ENCODE peak calls at places on chromosome 10, in nine cellular contexts. B is OCI-LY7; K is heart right ventricle; V is CD8-positive, alpha-beta T cell; M is adrenal gland; N is adipocyte; W is Panc1; C is PC-3; E is cardiac muscle cell. U is an unnamed sample.
A peak's percentile ranks its signal among the peaks of the same experiment; 100 is the strongest.

GRCh38 chr10:3740157-3740871 is 44.7 kb downstream of the KLF6 start:
- DNase-seq in B (no peak), K (no peak), V (no peak), M (no peak), N (peak; percentile 17), W (peak; percentile 94), C (peak; percentile 83), E (peak; percentile 77), U (no peak)

GRCh38 chr10:86295351-86295750 is 71.2 kb downstream of the GRID1 start:
- DNase-seq in B (no peak), K (no peak), V (no peak), M (no peak), N (no peak), W (no peak), C (no peak), E (no peak), U (no peak)

GRCh38 chr10:15879663-15880062 is 19.4 kb upstream of the MINDY3 start:
- DNase-seq in B (no peak), K (no peak), V (no peak), M (no peak), N (no peak), W (no peak), C (no peak), E (no peak), U (no peak)

GRCh38 chr10:103843854-103844567 is 11.4 kb downstream of the SH3PXD2A start:
- DNase-seq in B (no peak), K (peak; percentile 61), V (no peak), M (no peak), N (peak; percentile 76), W (no peak), C (no peak), E (no peak), U (peak; percentile 90)

GRCh38 chr10:92590623-92591549 is 2.0 kb upstream of the KIF11 start:
- DNase-seq in B (peak; percentile 75), K (peak; percentile 31), V (peak; percentile 2), M (peak; percentile 33), N (peak; percentile 79), W (no peak), C (peak; percentile 19), E (peak; percentile 68), U (peak; percentile 59)

GRCh38 chr10:10782603-10783002 is 235.1 kb upstream of the CELF2 start:
- DNase-seq in B (no peak), K (no peak), V (no peak), M (no peak), N (no peak), W (no peak), C (peak; percentile 42), E (no peak), U (peak; percentile 39)

GRCh38 chr10:12006671-12007070 is 35.9 kb downstream of the UPF2 start:
- DNase-seq in B (no peak), K (no peak), V (no peak), M (no peak), N (peak; percentile 5), W (no peak), C (no peak), E (no peak), U (peak; percentile 15)

GRCh38 chr10:97782455-97783228 is 10.8 kb upstream of the SFRP5 start:
- DNase-seq in B (no peak), K (peak; percentile 59), V (no peak), M (no peak), N (no peak), W (no peak), C (no peak), E (no peak), U (peak; percentile 54)

GRCh38 chr10:62047240-62047897 is 145.9 kb downstream of the ARID5B start:
- DNase-seq in B (peak; percentile 59), K (no peak), V (no peak), M (no peak), N (no peak), W (no peak), C (peak; percentile 54), E (no peak), U (peak; percentile 76)

GRCh38 chr10:85645851-85646250 is 720.7 kb downstream of the GRID1 start:
- DNase-seq in B (no peak), K (no peak), V (no peak), M (no peak), N (no peak), W (no peak), C (no peak), E (no peak), U (no peak)

GRCh38 chr10:132186488-132187413 is at the start of gene DPYSL4:
- DNase-seq in B (no peak), K (no peak), V (peak; percentile 17), M (peak; percentile 38), N (peak; percentile 71), W (no peak), C (peak; percentile 10), E (peak; percentile 42), U (peak; percentile 99)

GRCh38 chr10:103394180-103394579 is 2.1 kb downstream of the ATP5MK start:
- DNase-seq in B (no peak), K (no peak), V (no peak), M (no peak), N (peak; percentile 2), W (no peak), C (no peak), E (peak; percentile 4), U (no peak)

GRCh38 chr10:27792191-27792590 is 46.6 kb upstream of the MKX start:
- DNase-seq in B (no peak), K (no peak), V (no peak), M (no peak), N (peak; percentile 42), W (no peak), C (no peak), E (no peak), U (no peak)

GRCh38 chr10:95388539-95388938 is 97.7 kb upstream of the PDLIM1 start:
- DNase-seq in B (no peak), K (no peak), V (no peak), M (no peak), N (no peak), W (no peak), C (peak; percentile 73), E (no peak), U (no peak)

GRCh38 chr10:33623677-33624076 is 289.2 kb upstream of the NRP1 start:
- DNase-seq in B (no peak), K (no peak), V (no peak), M (no peak), N (no peak), W (no peak), C (no peak), E (no peak), U (no peak)

GRCh38 chr10:116974442-116975005 is 30.5 kb downstream of the SHTN1 start:
- DNase-seq in B (no peak), K (no peak), V (no peak), M (no peak), N (peak; percentile 85), W (no peak), C (peak; percentile 88), E (peak; percentile 88), U (peak; percentile 84)

GRCh38 chr10:12980080-12980656 is 21.3 kb downstream of the CCDC3 start:
- DNase-seq in B (no peak), K (no peak), V (no peak), M (no peak), N (no peak), W (no peak), C (no peak), E (no peak), U (no peak)

GRCh38 chr10:100477970-100478369 is 15.2 kb downstream of the WNT8B start:
- DNase-seq in B (no peak), K (no peak), V (no peak), M (no peak), N (no peak), W (no peak), C (no peak), E (no peak), U (no peak)

GRCh38 chr10:81995254-81995653 is 120.3 kb downstream of the NRG3 start:
- DNase-seq in B (no peak), K (no peak), V (no peak), M (no peak), N (no peak), W (no peak), C (no peak), E (no peak), U (no peak)
- H3K9me3 ChIP-seq in B (no peaks in the 10 kb centered on the region), K (no peaks in the 10 kb centered on the region), V (no peaks in the 10 kb centered on the region), M (no peaks in the 10 kb centered on the region), N (no peaks in the 10 kb centered on the region), W (no peaks in the 10 kb centered on the region), C (no peaks in the 10 kb centered on the region), E (no peaks in the 10 kb centered on the region), U (peaks cover 3% of the 10 kb centered on the region)

GRCh38 chr10:82880776-82881175 is 1005.8 kb downstream of the NRG3 start:
- DNase-seq in B (no peak), K (no peak), V (no peak), M (no peak), N (no peak), W (no peak), C (no peak), E (no peak), U (no peak)
- H3K9me3 ChIP-seq in B (no peaks in the 10 kb centered on the region), K (no peaks in the 10 kb centered on the region), V (no peaks in the 10 kb centered on the region), M (no peaks in the 10 kb centered on the region), N (no peaks in the 10 kb centered on the region), W (no peaks in the 10 kb centered on the region), C (no peaks in the 10 kb centered on the region), E (no peaks in the 10 kb centered on the region), U (no peaks in the 10 kb centered on the region)

DNA sequence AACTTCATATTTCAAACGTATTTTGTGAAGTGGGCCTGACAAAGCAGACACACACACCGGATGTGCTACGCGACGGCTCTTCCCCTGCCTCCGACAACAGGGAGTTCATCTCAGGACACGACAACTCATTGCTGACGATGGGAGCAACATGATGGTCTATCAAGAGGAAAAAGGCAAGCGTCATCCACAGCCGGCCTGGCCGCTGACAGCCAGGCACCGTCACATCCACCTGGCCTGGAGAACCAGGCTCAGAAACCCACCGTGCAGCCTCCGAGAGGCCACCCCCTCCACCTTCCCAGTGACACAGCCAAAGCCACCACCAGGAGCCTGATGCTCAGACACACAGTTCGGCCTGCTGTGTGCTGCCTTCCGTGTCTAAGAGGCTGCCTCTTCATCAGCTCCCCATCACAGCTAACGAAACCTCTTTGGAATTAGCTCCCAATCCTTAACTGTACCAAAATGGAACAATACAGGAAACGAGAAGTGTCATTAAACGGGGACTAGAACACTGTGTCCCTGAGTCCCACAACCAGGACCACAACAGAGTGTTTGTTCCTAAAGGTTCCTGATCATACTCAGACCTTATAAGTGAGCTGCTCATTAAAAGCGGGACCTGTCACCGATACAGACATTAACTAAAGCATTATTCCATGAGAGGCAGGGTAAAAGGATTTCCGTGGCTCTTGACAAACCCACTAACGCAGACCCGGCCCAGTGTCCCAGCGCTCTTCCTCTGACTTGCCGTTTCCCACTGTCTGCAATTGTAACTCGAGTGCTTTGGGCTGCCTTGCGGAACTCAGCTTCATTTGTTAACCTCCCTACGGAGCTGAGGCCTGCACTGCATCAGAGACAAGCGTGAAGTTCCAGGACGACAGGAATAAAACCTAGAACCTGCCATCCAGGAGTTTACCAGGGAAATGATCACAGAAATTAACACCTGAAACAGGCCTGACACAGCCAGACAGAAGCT is 76.6 kb downstream of the SFMBT2 start:
- DNase-seq in B (no peak), K (no peak), V (no peak), M (no peak), N (no peak), W (no peak), C (no peak), E (peak; percentile 35), U (no peak)
- H3K9me3 ChIP-seq in B (no peaks in the 10 kb centered on the region), K (no peaks in the 10 kb centered on the region), V (no peaks in the 10 kb centered on the region), M (no peaks in the 10 kb centered on the region), N (no peaks in the 10 kb centered on the region), W (no peaks in the 10 kb centered on the region), C (no peaks in the 10 kb centered on the region), E (no peaks in the 10 kb centered on the region), U (peaks cover 3% of the 10 kb centered on the region)

DNA sequence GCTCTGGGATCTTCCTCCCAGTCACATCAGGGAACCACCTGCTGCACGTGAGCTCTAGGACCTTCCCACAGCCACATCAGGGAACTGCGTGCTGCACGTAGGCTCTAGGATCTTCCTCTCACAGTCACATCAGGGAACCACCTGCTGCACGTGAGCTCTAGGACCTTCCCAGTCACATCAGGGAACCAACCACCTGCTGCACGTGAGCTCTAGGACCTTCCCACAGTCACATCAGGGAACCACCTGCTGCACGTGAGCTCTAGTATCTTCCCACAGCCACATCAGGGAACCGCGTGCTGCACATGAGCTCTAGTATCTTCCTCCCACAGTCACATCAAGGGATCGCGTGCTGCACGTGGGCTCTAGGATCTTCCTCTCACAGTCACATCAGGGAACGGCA is 229.7 kb downstream of the DIP2C start:
- DNase-seq in B (no peak), K (no peak), V (no peak), M (no peak), N (no peak), W (no peak), C (no peak), E (no peak), U (no peak)
- H3K9me3 ChIP-seq in B (no peaks in the 10 kb centered on the region), K (no peaks in the 10 kb centered on the region), V (no peaks in the 10 kb centered on the region), M (no peaks in the 10 kb centered on the region), N (no peaks in the 10 kb centered on the region), W (no peaks in the 10 kb centered on the region), C (no peaks in the 10 kb centered on the region), E (no peaks in the 10 kb centered on the region), U (no peaks in the 10 kb centered on the region)